ENCODE peak calls at places on chromosomes 5 and 9, in seven cellular contexts. M, Y, B, Q, C, A and F are unnamed samples.
A peak's percentile ranks its signal among the peaks of the same experiment; 100 is the strongest.

GRCh38 chr5:38642194-38642987 is 85.9 kb upstream of the LIFR start:
- DNase-seq in B (no peak), C (no peak), Y (no peak), Q (no peak), M (no peak), A (no peak), F (no peak)

GRCh38 chr5:124154714-124155113 is 591.7 kb downstream of the ZNF608 start:
- DNase-seq in Q (no peak), B (peak; percentile 22), M (no peak), A (no peak), C (no peak), Y (no peak), F (no peak)

GRCh38 chr5:39578887-39579497 is 154.2 kb upstream of the DAB2 start:
- DNase-seq in Y (peak; percentile 58), M (no peak), B (peak; percentile 67), C (no peak), A (peak; percentile 6), Q (peak; percentile 22), F (no peak)

GRCh38 chr9:137691648-137692357 is 73.0 kb downstream of the EHMT1 start:
- DNase-seq in Q (no peak), C (no peak), A (no peak), Y (no peak), M (no peak), B (no peak), F (no peak)

GRCh38 chr9:71876106-71876505 is 34.9 kb downstream of the ABHD17B start:
- DNase-seq in M (no peak), Y (no peak), Q (no peak), C (no peak), B (no peak), A (no peak), F (no peak)

GRCh38 chr9:35736201-35736633 is 3.8 kb downstream of the CREB3 start:
- DNase-seq in B (peak; percentile 81), A (peak; percentile 47), C (peak; percentile 57), M (peak; percentile 59), Y (peak; percentile 89), Q (peak; percentile 73), F (no peak)

GRCh38 chr9:127979333-127980055 is 1.3 kb downstream of the EEIG1 start:
- DNase-seq in B (peak; percentile 49), Y (peak; percentile 40), Q (no peak), A (peak; percentile 7), M (peak; percentile 65), C (peak; percentile 48), F (peak; percentile 64)

GRCh38 chr5:98157368-98157767 is 616.1 kb upstream of the RGMB start:
- DNase-seq in Q (no peak), Y (no peak), B (no peak), M (no peak), C (no peak), A (no peak), F (no peak)

GRCh38 chr9:87615547-87616148 is 110.3 kb upstream of the CTSL start:
- DNase-seq in A (peak; percentile 37), Y (no peak), M (no peak), B (no peak), C (no peak), Q (no peak), F (no peak)

GRCh38 chr5:97425511-97425910 is 242.5 kb upstream of the RIOK2 start:
- DNase-seq in A (no peak), B (peak; percentile 20), Y (peak; percentile 31), M (no peak), Q (no peak), C (no peak), F (no peak)

GRCh38 chr9:21027295-21027694 is 4.1 kb downstream of the HACD4 start:
- DNase-seq in Y (peak; percentile 17), A (peak; percentile 20), Q (no peak), B (peak; percentile 44), M (no peak), C (no peak), F (no peak)

GRCh38 chr5:108196276-108196675 is 185.6 kb downstream of the FBXL17 start:
- DNase-seq in Q (no peak), Y (no peak), B (no peak), C (no peak), A (no peak), M (no peak), F (no peak)

GRCh38 chr5:68409259-68409658 is 193.7 kb downstream of the PIK3R1 start:
- DNase-seq in Y (no peak), Q (no peak), M (no peak), C (no peak), B (peak; percentile 49), A (peak; percentile 82), F (no peak)

GRCh38 chr5:149170292-149170691 is 29.0 kb downstream of the ABLIM3 start:
- DNase-seq in Q (no peak), C (no peak), Y (peak; percentile 19), B (peak; percentile 64), A (peak; percentile 67), M (no peak), F (no peak)

GRCh38 chr9:104997536-104997935 is 69.6 kb upstream of the ABCA1 start:
- DNase-seq in Q (no peak), B (no peak), Y (no peak), C (no peak), A (no peak), M (no peak), F (no peak)

GRCh38 chr9:100428871-100429654 is 2.1 kb downstream of the MSANTD3 start:
- DNase-seq in Q (no peak), M (peak; percentile 38), B (peak; percentile 99), A (peak; percentile 99), C (peak; percentile 17), Y (peak; percentile 98), F (no peak)

GRCh38 chr5:150295172-150295611 is 5.6 kb upstream of the CAMK2A start:
- DNase-seq in Y (peak; percentile 66), A (peak; percentile 63), C (peak; percentile 34), M (peak; percentile 39), Q (no peak), B (peak; percentile 78), F (no peak)

GRCh38 chr9:87878930-87879603 is 3.6 kb upstream of the SPATA31E1 start:
- DNase-seq in Q (no peak), A (peak; percentile 88), C (no peak), Y (peak; percentile 73), B (peak; percentile 85), M (no peak), F (no peak)

GRCh38 chr5:84602371-84602771 is 217.7 kb upstream of the EDIL3 start:
- DNase-seq in A (peak; percentile 22), M (no peak), Q (no peak), C (no peak), B (no peak), Y (no peak), F (no peak)

GRCh38 chr5:132003170-132003744 is 8.2 kb downstream of the ACSL6 start:
- DNase-seq in B (peak; percentile 31), A (no peak), C (peak; percentile 20), M (no peak), Q (no peak), Y (peak; percentile 51), F (no peak)

GRCh38 chr5:14242871-14243383 is 99.8 kb downstream of the TRIO start:
- DNase-seq in A (no peak), M (no peak), Q (no peak), Y (no peak), B (no peak), C (no peak), F (no peak)

GRCh38 chr5:17723876-17724275 is 89.6 kb downstream of the TAF11L14 start:
- DNase-seq in A (no peak), M (no peak), C (no peak), Q (no peak), Y (no peak), B (no peak), F (no peak)

GRCh38 chr5:149632311-149633251 is 51.3 kb downstream of the ARHGEF37 start:
- DNase-seq in Q (no peak), C (no peak), A (peak; percentile 93), B (peak; percentile 45), M (no peak), Y (peak; percentile 64), F (no peak)

GRCh38 chr5:137649228-137649890 is 86.5 kb downstream of the KLHL3 start:
- DNase-seq in C (peak; percentile 44), B (peak; percentile 79), Q (no peak), A (peak; percentile 44), M (no peak), Y (peak; percentile 81), F (no peak)

GRCh38 chr9:128504485-128505413 is at the start of gene GLE1:
- DNase-seq in C (peak; percentile 94), Q (peak; percentile 96), M (peak; percentile 94), B (peak; percentile 88), A (peak; percentile 71), Y (peak; percentile 95), F (peak; percentile 93)

GRCh38 chr9:111783424-111783823 is 11.3 kb downstream of the SHOC1 start:
- DNase-seq in B (no peak), C (no peak), A (no peak), Y (no peak), M (no peak), Q (no peak), F (no peak)

GRCh38 chr9:111783857-111784256 is 10.9 kb downstream of the SHOC1 start:
- DNase-seq in M (no peak), Y (no peak), Q (no peak), B (no peak), A (no peak), C (no peak), F (no peak)
- H3K27ac ChIP-seq in M (no peak overlapping the region), Y (no peak overlapping the region), Q (no peak overlapping the region), B (no peak overlapping the region), A (no peak overlapping the region), C (no peak overlapping the region), F (no peak overlapping the region)

GRCh38 chr5:173630724-173631365 is 14.4 kb upstream of the BOD1 start:
- DNase-seq in B (no peak), Q (no peak), Y (no peak), M (no peak), C (no peak), A (no peak), F (no peak)
- H3K27ac ChIP-seq in B (no peak overlapping the region), Q (no peak overlapping the region), Y (no peak overlapping the region), M (no peak overlapping the region), C (no peak overlapping the region), A (no peak overlapping the region), F (no peak overlapping the region)

DNA sequence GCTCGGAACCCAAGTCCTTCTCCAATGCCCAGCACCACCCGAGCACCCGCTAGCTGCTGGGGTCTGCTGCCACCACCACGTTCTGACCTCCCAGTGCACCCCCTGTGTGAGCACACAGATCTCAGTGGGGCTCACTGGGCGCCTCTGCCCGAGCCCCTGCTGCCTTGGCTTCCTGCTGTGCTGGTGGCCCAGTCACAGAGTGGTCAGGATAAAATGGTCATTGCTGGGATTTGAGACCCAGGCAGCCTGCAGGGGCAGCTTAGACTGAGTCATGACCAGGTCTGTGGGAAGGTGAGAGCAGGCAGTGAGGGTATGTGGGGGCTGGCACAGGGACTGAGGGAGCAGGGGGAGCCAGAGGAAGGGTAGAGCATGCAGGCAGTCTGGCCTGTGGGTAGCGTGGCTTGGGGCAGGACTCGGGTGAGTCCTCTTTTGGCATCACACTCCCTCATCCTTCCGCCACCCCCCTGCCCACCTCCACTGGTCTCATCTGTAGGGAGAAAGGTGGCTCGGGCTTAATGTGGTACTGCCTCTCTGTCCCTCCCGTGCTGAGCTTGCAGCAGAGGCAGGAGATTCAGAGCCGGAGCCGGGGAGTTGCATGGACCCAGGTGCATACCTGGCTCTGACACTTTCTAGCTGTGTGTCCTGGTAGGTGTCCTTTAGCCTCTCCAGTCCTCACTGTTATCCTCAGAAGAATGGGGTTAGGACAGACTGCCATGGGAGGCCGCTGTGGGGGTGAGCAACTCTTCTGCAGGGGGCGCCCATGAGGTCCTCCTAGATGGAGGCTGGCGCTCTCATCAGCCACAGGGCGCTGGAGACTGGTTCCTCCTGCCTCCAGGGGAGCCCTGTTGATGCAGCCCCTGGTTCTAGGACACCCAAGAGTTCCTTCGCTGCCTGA is 32.1 kb downstream of the USP20 start:
- DNase-seq in C (no peak), Y (no peak), A (no peak), B (no peak), M (no peak), Q (no peak), F (no peak)
- H3K27ac ChIP-seq in C (no peak overlapping the region), Y (no peak overlapping the region), A (no peak overlapping the region), B (no peak overlapping the region), M (no peak overlapping the region), Q (peak overlapping the region; percentile 90), F (no peak overlapping the region)

GRCh38 chr5:1103505-1104326 is 8.1 kb downstream of the SLC12A7 start:
- DNase-seq in C (peak; percentile 89), B (peak; percentile 32), Q (peak; percentile 29), M (peak; percentile 63), Y (peak; percentile 29), A (no peak), F (peak; percentile 68)
- H3K27ac ChIP-seq in C (peak overlapping the region; percentile 92), B (no peak overlapping the region), Q (peak overlapping the region; percentile 86), M (no peak overlapping the region), Y (no peak overlapping the region), A (no peak overlapping the region), F (no peak overlapping the region)